ENCODE peak calls at places on chromosomes 3 and 15, in eight cellular contexts. F, C, R, O, Z, H, M and T are unnamed samples. For H3K4me1 and H3K27me3, the result is how much of the 10 kb centered on the place peaks cover.

GRCh38 chr3:134998855-134999254 is 203.8 kb downstream of the EPHB1 start:
- DNase-seq in C (no peak), M (no peak), F (no peak), Z (no peak), H (no peak), R (no peak), O (no peak), T (no peak)

GRCh38 chr3:61081554-61081953 is 169.7 kb downstream of the FHIT start:
- DNase-seq in Z (no peak), M (no peak), F (no peak), C (no peak), O (no peak), R (no peak), H (no peak), T (no peak)

GRCh38 chr3:108983051-108983450 is 29.4 kb upstream of the GUCA1C start:
- DNase-seq in Z (no peak), O (no peak), C (no peak), H (no peak), R (no peak), F (no peak), M (no peak), T (no peak)

GRCh38 chr3:46517016-46517770 is 19.4 kb downstream of the RTP3 start:
- DNase-seq in Z (no peak), M (no peak), R (no peak), O (no peak), C (no peak), H (no peak), F (no peak), T (peak)

GRCh38 chr3:40588406-40588805 is 63.6 kb downstream of the ZNF621 start:
- DNase-seq in M (no peak), C (no peak), H (no peak), F (no peak), Z (no peak), O (no peak), R (no peak), T (no peak)

GRCh38 chr15:57340673-57341259 is 35.5 kb upstream of the CGNL1 start:
- DNase-seq in H (no peak), F (no peak), C (peak), R (no peak), Z (peak), O (peak), M (peak), T (peak)

GRCh38 chr15:62085740-62086139 is 19.0 kb downstream of the C2CD4A start:
- DNase-seq in M (no peak), O (no peak), H (no peak), Z (no peak), F (no peak), R (no peak), C (no peak), T (no peak)

GRCh38 chr3:187662848-187663407 is 7.3 kb downstream of the SST start:
- DNase-seq in C (no peak), R (no peak), Z (no peak), O (no peak), F (no peak), M (no peak), H (no peak), T (no peak)

GRCh38 chr15:68885070-68885469 is 45.3 kb upstream of the SPESP1 start:
- DNase-seq in H (no peak), F (no peak), Z (no peak), R (no peak), M (no peak), C (no peak), O (no peak), T (peak)

GRCh38 chr3:186427627-186428026 is 65.6 kb upstream of the DGKG start:
- DNase-seq in H (no peak), Z (no peak), M (no peak), F (no peak), O (no peak), C (peak), R (peak), T (no peak)

GRCh38 chr3:178381971-178382370 is 154.3 kb upstream of the KCNMB2 start:
- DNase-seq in Z (no peak), C (no peak), H (no peak), O (no peak), R (no peak), M (no peak), F (no peak), T (no peak)

GRCh38 chr3:101879102-101879501 is 29.8 kb downstream of the NFKBIZ start:
- DNase-seq in O (no peak), M (no peak), Z (no peak), C (no peak), R (no peak), H (no peak), F (no peak), T (no peak)

GRCh38 chr3:52052831-52053306 is 3.5 kb downstream of the DUSP7 start:
- DNase-seq in R (peak), M (peak), O (no peak), F (peak), H (peak), C (peak), Z (peak), T (peak)

GRCh38 chr3:50299929-50300680 is 900 bp upstream of the HYAL3 start:
- DNase-seq in H (no peak), M (no peak), O (no peak), Z (no peak), R (peak), C (no peak), F (no peak), T (no peak)

GRCh38 chr3:17044844-17045243 is 160.1 kb downstream of the PLCL2 start:
- DNase-seq in Z (no peak), F (no peak), H (no peak), M (no peak), O (no peak), R (no peak), C (no peak), T (no peak)

GRCh38 chr3:196057663-196058356 is 24.1 kb downstream of the TFRC start:
- DNase-seq in M (no peak), Z (no peak), C (no peak), H (no peak), R (no peak), O (no peak), F (no peak), T (no peak)

GRCh38 chr3:43769097-43769470 is 78.3 kb downstream of the ABHD5 start:
- DNase-seq in H (no peak), M (peak), O (no peak), C (no peak), R (no peak), F (no peak), Z (no peak), T (no peak)
- H3K4me1 ChIP-seq in H (under half), M (under half), O (under half), C (under half), R (half or more), F (under half), Z (under half), T (under half)

GRCh38 chr15:96351801-96352593 is 21.5 kb downstream of the NR2F2 start:
- DNase-seq in M (no peak), H (no peak), F (peak), C (no peak), Z (no peak), R (no peak), O (peak), T (no peak)

GRCh38 chr15:96350884-96351639 is 20.6 kb downstream of the NR2F2 start:
- DNase-seq in O (no peak), Z (no peak), M (no peak), R (no peak), C (no peak), F (no peak), H (no peak), T (no peak)

GRCh38 chr15:96349034-96349932 is 18.8 kb downstream of the NR2F2 start:
- DNase-seq in R (no peak), C (no peak), F (no peak), H (no peak), Z (no peak), O (no peak), M (no peak), T (no peak)

GRCh38 chr15:96349933-96350292 is 19.4 kb downstream of the NR2F2 start:
- DNase-seq in H (no peak), F (no peak), R (no peak), C (no peak), Z (no peak), O (no peak), M (no peak), T (no peak)

GRCh38 chr15:96350321-96350720 is 19.8 kb downstream of the NR2F2 start:
- DNase-seq in Z (no peak), R (no peak), M (no peak), H (no peak), F (no peak), O (no peak), C (no peak), T (no peak)
- H3K27me3 ChIP-seq in Z (half or more), R (half or more), M (under half), H (half or more), F (under half), O (under half), C (under half), T (under half)

GRCh38 chr15:66711260-66711659 is 9.2 kb downstream of the SMAD6 start:
- DNase-seq in F (no peak), M (no peak), O (no peak), C (no peak), H (no peak), Z (no peak), R (no peak), T (no peak)
- H3K4me1 ChIP-seq in F (under half), M (under half), O (half or more), C (under half), H (under half), Z (under half), R (half or more), T (under half)

DNA sequence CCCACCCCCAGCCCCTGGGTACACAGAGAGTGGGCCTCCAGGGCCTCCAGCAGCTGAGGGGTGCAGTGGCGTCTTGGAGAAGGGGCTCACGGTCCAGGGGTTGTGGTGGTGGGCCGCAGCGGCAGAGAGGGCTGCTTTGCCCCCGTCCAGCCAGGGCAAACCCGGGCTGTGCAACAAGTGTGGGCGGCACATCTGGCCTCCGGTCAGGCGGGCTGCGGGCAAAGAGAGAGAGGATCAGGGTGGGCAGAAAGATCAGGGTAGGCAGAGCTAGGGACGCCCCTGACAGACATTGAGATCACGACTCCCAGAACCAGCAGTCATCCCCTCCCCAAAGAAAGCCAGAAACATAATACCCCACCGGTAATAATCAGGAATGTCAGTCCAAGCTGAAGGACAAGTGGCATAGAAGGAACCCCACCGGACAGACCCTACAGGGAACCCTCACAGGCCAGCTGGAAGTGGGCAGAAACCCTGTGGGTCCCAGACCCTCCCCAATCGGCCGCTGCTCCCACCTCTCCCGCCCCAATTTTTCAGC is 6.8 kb downstream of the GATA2 start:
- DNase-seq in M (no peak), C (no peak), H (no peak), O (no peak), R (no peak), Z (no peak), F (no peak), T (no peak)
- H3K27me3 ChIP-seq in M (under half), C (half or more), H (half or more), O (under half), R (half or more), Z (half or more), F (half or more), T (half or more)

GRCh38 chr3:30654269-30654668 is 47.9 kb downstream of the TGFBR2 start:
- DNase-seq in C (no peak), R (no peak), Z (no peak), M (no peak), H (no peak), O (no peak), F (no peak), T (no peak)
- H3K4me1 ChIP-seq in C (under half), R (half or more), Z (half or more), M (under half), H (half or more), O (half or more), F (under half), T (under half)

GRCh38 chr3:124907957-124908356 is 20.8 kb upstream of the ITGB5 start:
- DNase-seq in Z (no peak), H (no peak), M (no peak), O (no peak), R (no peak), C (no peak), F (no peak), T (no peak)
- H3K27me3 ChIP-seq in Z (under half), H (under half), M (under half), O (under half), R (under half), C (under half), F (under half), T (under half)

GRCh38 chr3:33437556-33438283 is 2.5 kb downstream of the UBP1 start:
- DNase-seq in C (no peak), H (no peak), O (no peak), M (peak), R (peak), F (no peak), Z (no peak), T (no peak)

GRCh38 chr3:33439421-33440327 is 531 bp downstream of the UBP1 start:
- DNase-seq in R (peak), H (peak), C (peak), Z (peak), M (peak), O (no peak), F (peak), T (peak)

GRCh38 chr3:33440328-33440577 is at the start of gene UBP1:
- DNase-seq in R (peak), M (no peak), H (peak), Z (no peak), F (peak), C (no peak), O (peak), T (no peak)

GRCh38 chr3:33438871-33439270 is 1.3 kb downstream of the UBP1 start:
- DNase-seq in F (no peak), M (no peak), C (no peak), O (no peak), Z (no peak), H (no peak), R (no peak), T (no peak)

GRCh38 chr3:33438284-33438668 is 1.9 kb downstream of the UBP1 start:
- DNase-seq in Z (no peak), M (peak), O (no peak), C (no peak), H (no peak), R (no peak), F (no peak), T (no peak)
- H3K4me1 ChIP-seq in Z (half or more), M (half or more), O (under half), C (under half), H (under half), R (half or more), F (under half), T (under half)